ENCODE peak calls at places on chromosomes 7 and 10, in eight cellular contexts. Y is epithelial cell of esophagus; Z is naive thymus-derived CD8-positive, alpha-beta T cell; K is SIG-M5; O is mesothelial cell of epicardium; R is caudate nucleus; H is ACHN; S is stimulated activated CD4-positive, alpha-beta T cell treated with anti-CD3 and anti-CD28 coated beads, Interleukin-1b, Interleukin-23, amount 100 ng/mL, for 1 hour. L is an unnamed sample.

GRCh38 chr10:7035111-7035761 is 375.6 kb downstream of the SFMBT2 start:
- DNase-seq in Y (no peak), Z (no peak), K (no peak), O (no peak), R (no peak), H (no peak), S (no peak), L (no peak)

GRCh38 chr7:128398016-128398840 is 11.6 kb downstream of the IMPDH1 start:
- DNase-seq in Y (peak), Z (no peak), K (no peak), O (peak), R (peak), H (peak), S (peak), L (peak)

GRCh38 chr10:67697646-67698245 is 1.8 kb upstream of the CTNNA3 start:
- DNase-seq in Y (peak), Z (peak), K (no peak), O (peak), R (no peak), H (peak), S (no peak), L (peak)

GRCh38 chr7:135763261-135763660 is 14.6 kb upstream of the FAM180A start:
- DNase-seq in Y (peak), Z (no peak), K (no peak), O (no peak), R (no peak), H (no peak), S (no peak), L (no peak)

GRCh38 chr10:112250555-112250954 is 32.6 kb upstream of the TECTB start:
- DNase-seq in Y (peak), Z (no peak), K (no peak), O (no peak), R (no peak), H (peak), S (no peak), L (no peak)

GRCh38 chr7:50671397-50671796 is 106.2 kb upstream of the DDC start:
- DNase-seq in Y (no peak), Z (no peak), K (no peak), O (no peak), R (no peak), H (no peak), S (no peak), L (no peak)

GRCh38 chr7:1939434-1940401 is 269.6 kb downstream of the ELFN1 start:
- DNase-seq in Y (peak), Z (peak), K (no peak), O (no peak), R (no peak), H (no peak), S (no peak), L (no peak)

GRCh38 chr7:46133076-46133475 is 212.0 kb upstream of the IGFBP3 start:
- DNase-seq in Y (no peak), Z (no peak), K (no peak), O (no peak), R (no peak), H (no peak), S (no peak), L (no peak)

GRCh38 chr10:79904671-79905321 is 44.1 kb downstream of the SFTPD start:
- DNase-seq in Y (peak), Z (peak), K (no peak), O (peak), R (peak), H (peak), S (peak), L (peak)

GRCh38 chr10:48506147-48506917 is 98.5 kb downstream of the ARHGAP22 start:
- DNase-seq in Y (peak), Z (no peak), K (no peak), O (no peak), R (no peak), H (peak), S (no peak), L (peak)

GRCh38 chr10:72320676-72321247 is 34.0 kb downstream of the DNAJB12 start:
- DNase-seq in Y (peak), Z (no peak), K (peak), O (no peak), R (peak), H (peak), S (peak), L (peak)

GRCh38 chr7:98051118-98051744 is 55.4 kb upstream of the LMTK2 start:
- DNase-seq in Y (peak), Z (peak), K (no peak), O (no peak), R (peak), H (no peak), S (peak), L (no peak)

GRCh38 chr10:69503896-69504265 is 52.6 kb downstream of the TSPAN15 start:
- DNase-seq in Y (no peak), Z (no peak), K (no peak), O (no peak), R (no peak), H (no peak), S (no peak), L (no peak)

GRCh38 chr7:86965727-86966120 is 93.7 kb downstream of the ELAPOR2 start:
- DNase-seq in Y (no peak), Z (no peak), K (no peak), O (no peak), R (no peak), H (no peak), S (no peak), L (no peak)

GRCh38 chr10:34397324-34397723 is 417.8 kb downstream of the PARD3 start:
- DNase-seq in Y (no peak), Z (no peak), K (no peak), O (no peak), R (no peak), H (no peak), S (no peak), L (no peak)

GRCh38 chr7:91383186-91383585 is 119.0 kb downstream of the FZD1 start:
- DNase-seq in Y (no peak), Z (no peak), K (no peak), O (no peak), R (no peak), H (no peak), S (no peak), L (no peak)

GRCh38 chr10:17808971-17809841 is at the start of gene MRC1:
- DNase-seq in Y (no peak), Z (no peak), K (no peak), O (no peak), R (no peak), H (no peak), S (no peak), L (no peak)

GRCh38 chr7:99324966-99325596 is 617 bp upstream of the ARPC1A start:
- DNase-seq in Y (no peak), Z (no peak), K (no peak), O (no peak), R (no peak), H (no peak), S (no peak), L (no peak)

GRCh38 chr7:50544992-50545391 is 20.2 kb downstream of the DDC start:
- DNase-seq in Y (no peak), Z (no peak), K (no peak), O (no peak), R (no peak), H (no peak), S (no peak), L (no peak)

GRCh38 chr10:71908998-71909397 is 55.2 kb upstream of the CHST3 start:
- DNase-seq in Y (no peak), Z (no peak), K (no peak), O (no peak), R (no peak), H (no peak), S (no peak), L (no peak)

GRCh38 chr10:73908853-73909611 is 1.9 kb upstream of the PLAU start:
- DNase-seq in Y (peak), Z (no peak), K (peak), O (no peak), R (no peak), H (peak), S (peak), L (peak)

GRCh38 chr10:75159519-75159918 is 48.1 kb downstream of the SAMD8 start:
- DNase-seq in Y (no peak), Z (no peak), K (no peak), O (no peak), R (no peak), H (no peak), S (no peak), L (no peak)

GRCh38 chr10:7362451-7362850 is 48.4 kb downstream of the SFMBT2 start:
- DNase-seq in Y (no peak), Z (no peak), K (no peak), O (no peak), R (no peak), H (no peak), S (no peak), L (peak)

GRCh38 chr10:25758511-25758910 is 175.5 kb upstream of the MYO3A start:
- DNase-seq in Y (no peak), Z (no peak), K (no peak), O (no peak), R (no peak), H (no peak), S (no peak), L (no peak)

GRCh38 chr10:122703483-122704448 is 4.1 kb upstream of the C10orf120 start:
- DNase-seq in Y (peak), Z (peak), K (no peak), O (peak), R (peak), H (peak), S (peak), L (peak)

GRCh38 chr10:6009159-6009558 is 31.8 kb upstream of the IL15RA start:
- DNase-seq in Y (peak), Z (no peak), K (no peak), O (no peak), R (no peak), H (no peak), S (no peak), L (no peak)

GRCh38 chr10:79149662-79150443 is 81.1 kb downstream of the ZMIZ1 start:
- DNase-seq in Y (peak), Z (no peak), K (no peak), O (no peak), R (no peak), H (peak), S (no peak), L (peak)

GRCh38 chr7:29935111-29935510 is 54.5 kb downstream of the SCRN1 start:
- DNase-seq in Y (no peak), Z (no peak), K (no peak), O (no peak), R (no peak), H (no peak), S (no peak), L (no peak)

L was measured in lung microvascular endothelial cell.